ENCODE peak calls at places on chromosomes 12 and 14, in four cellular contexts. H is AG04450, C is iris pigment epithelial cell, O is GM04503. G is an unnamed sample.

GRCh38 chr12:123242083-123242904 is 9.1 kb downstream of the MTRFR start:
- DNase-seq in H (no peak), C (no peak), O (no peak), G (no peak)

GRCh38 chr14:75277796-75278421 is 719 bp upstream of the FOS start:
- DNase-seq in H (no peak), C (no peak), O (no peak), G (no peak)

GRCh38 chr14:71374989-71375388 is 467.7 kb downstream of the PCNX1 start:
- DNase-seq in H (no peak), C (no peak), O (no peak), G (no peak)

GRCh38 chr12:57731411-57732080 is 7.0 kb downstream of the AGAP2 start:
- DNase-seq in H (no peak), C (no peak), O (no peak), G (no peak)

GRCh38 chr14:79162833-79163232 is 992.7 kb downstream of the NRXN3 start:
- DNase-seq in H (no peak), C (no peak), O (no peak), G (no peak)

GRCh38 chr12:96710127-96710745 is 196.8 kb upstream of the NEDD1 start:
- DNase-seq in H (no peak), C (no peak), O (no peak), G (no peak)

GRCh38 chr12:64876388-64877071 is 52.1 kb downstream of the TBC1D30 start:
- DNase-seq in H (no peak), C (no peak), O (no peak), G (no peak)

GRCh38 chr14:61662001-61662400 is 33.3 kb upstream of the HIF1A start:
- DNase-seq in H (no peak), C (peak), O (no peak), G (no peak)

GRCh38 chr14:91835920-91836843 is 31.2 kb downstream of the TC2N start:
- DNase-seq in H (no peak), C (no peak), O (no peak), G (no peak)

GRCh38 chr12:12582895-12583303 is 20.2 kb upstream of the DUSP16 start:
- DNase-seq in H (no peak), C (peak), O (no peak), G (no peak)

GRCh38 chr12:66678640-66679268 is at the start of gene GRIP1:
- DNase-seq in H (no peak), C (no peak), O (no peak), G (no peak)

GRCh38 chr12:131386781-131387180 is 324.1 kb upstream of the SFSWAP start:
- DNase-seq in H (no peak), C (no peak), O (no peak), G (no peak)

GRCh38 chr12:76007640-76008039 is 23.9 kb downstream of the PHLDA1 start:
- DNase-seq in H (no peak), C (no peak), O (no peak), G (no peak)

GRCh38 chr12:102910792-102911191 is 6.3 kb downstream of the PAH start:
- DNase-seq in H (no peak), C (no peak), O (no peak), G (no peak)

GRCh38 chr14:35553808-35554207 is 19.8 kb downstream of the INSM2 start:
- DNase-seq in H (no peak), C (peak), O (peak), G (peak)

GRCh38 chr12:6295187-6295811 is 15.2 kb upstream of the PLEKHG6 start:
- DNase-seq in H (peak), C (peak), O (peak), G (peak)

GRCh38 chr12:122724641-122725243 is 5.9 kb downstream of the HCAR1 start:
- DNase-seq in H (no peak), C (no peak), O (no peak), G (no peak)

GRCh38 chr14:22533057-22533704 is 55.8 kb downstream of the DAD1 start:
- DNase-seq in H (no peak), C (no peak), O (no peak), G (no peak)

GRCh38 chr12:48388938-48389337 is 38.2 kb upstream of the ZNF641 start:
- DNase-seq in H (no peak), C (no peak), O (no peak), G (peak)

GRCh38 chr12:70467908-70468733 is 102.0 kb downstream of the KCNMB4 start:
- DNase-seq in H (no peak), C (no peak), O (no peak), G (no peak)

GRCh38 chr12:97995578-97995977 is 519.8 kb upstream of the TMPO start:
- DNase-seq in H (no peak), C (no peak), O (no peak), G (no peak)

GRCh38 chr14:72850360-72850759 is 43.5 kb downstream of the DPF3 start:
- DNase-seq in H (no peak), C (no peak), O (no peak), G (no peak)